ENCODE peak calls at places on chromosome 19, in ten cellular contexts. P is tibial artery, D is PC-3, R is breast epithelium, U is RWPE1, V is heart right ventricle, T is bronchial epithelial cell, G is transverse colon, Y is omental fat pad, W is heart left ventricle. N is an unnamed sample.

GRCh38 chr19:56639217-56639616 is 3.7 kb upstream of the SMIM17 start:
- DNase-seq in P (no peak), D (peak; percentile 30), R (no peak), U (no peak), V (no peak), T (no peak), G (no peak), Y (no peak), W (no peak), N (no peak)

GRCh38 chr19:16197188-16197621 is 506 bp upstream of the AP1M1 start:
- DNase-seq in P (peak; percentile 42), D (peak; percentile 82), R (no peak), U (peak; percentile 76), V (no peak), T (peak; percentile 61), G (no peak), Y (no peak), W (no peak), N (no peak)

GRCh38 chr19:44734357-44734756 is 14.2 kb upstream of the BCL3 start:
- DNase-seq in P (no peak), D (no peak), R (no peak), U (no peak), V (no peak), T (no peak), G (no peak), Y (no peak), W (no peak), N (no peak)

GRCh38 chr19:51509823-51510660 is 8.4 kb upstream of the SIGLEC12 start:
- DNase-seq in P (no peak), D (no peak), R (no peak), U (no peak), V (no peak), T (no peak), G (no peak), Y (no peak), W (no peak), N (no peak)

GRCh38 chr19:2207991-2208860 is 27.9 kb downstream of the PLEKHJ1 start:
- DNase-seq in P (peak; percentile 77), D (no peak), R (no peak), U (no peak), V (peak; percentile 67), T (peak; percentile 14), G (peak; percentile 63), Y (no peak), W (peak; percentile 66), N (no peak)

GRCh38 chr19:15187026-15188007 is 13.5 kb downstream of the NOTCH3 start:
- DNase-seq in P (no peak), D (peak; percentile 19), R (no peak), U (no peak), V (no peak), T (no peak), G (no peak), Y (no peak), W (no peak), N (no peak)

GRCh38 chr19:51258761-51259160 is 7.9 kb downstream of the SIGLECL1 start:
- DNase-seq in P (no peak), D (no peak), R (no peak), U (no peak), V (no peak), T (no peak), G (no peak), Y (no peak), W (no peak), N (no peak)

GRCh38 chr19:34066007-34066656 is 106.2 kb upstream of the LSM14A start:
- DNase-seq in P (no peak), D (no peak), R (no peak), U (no peak), V (no peak), T (no peak), G (no peak), Y (no peak), W (no peak), N (no peak)

GRCh38 chr19:7679771-7680605 is 645 bp upstream of the TRAPPC5 start:
- DNase-seq in P (no peak), D (no peak), R (no peak), U (no peak), V (no peak), T (no peak), G (no peak), Y (no peak), W (no peak), N (no peak)

GRCh38 chr19:7676854-7677253 is at the start of gene MCEMP1:
- DNase-seq in P (no peak), D (no peak), R (no peak), U (no peak), V (no peak), T (no peak), G (no peak), Y (no peak), W (no peak), N (no peak)

GRCh38 chr19:7677664-7678311 is 898 bp downstream of the MCEMP1 start:
- DNase-seq in P (no peak), D (no peak), R (no peak), U (no peak), V (no peak), T (no peak), G (no peak), Y (no peak), W (no peak), N (no peak)

GRCh38 chr19:7680606-7681335 is at the start of gene TRAPPC5:
- DNase-seq in P (peak; percentile 77), D (peak; percentile 93), R (peak; percentile 83), U (peak; percentile 80), V (peak; percentile 84), T (peak; percentile 42), G (peak; percentile 89), Y (peak; percentile 70), W (peak; percentile 84), N (peak; percentile 85)

DNA sequence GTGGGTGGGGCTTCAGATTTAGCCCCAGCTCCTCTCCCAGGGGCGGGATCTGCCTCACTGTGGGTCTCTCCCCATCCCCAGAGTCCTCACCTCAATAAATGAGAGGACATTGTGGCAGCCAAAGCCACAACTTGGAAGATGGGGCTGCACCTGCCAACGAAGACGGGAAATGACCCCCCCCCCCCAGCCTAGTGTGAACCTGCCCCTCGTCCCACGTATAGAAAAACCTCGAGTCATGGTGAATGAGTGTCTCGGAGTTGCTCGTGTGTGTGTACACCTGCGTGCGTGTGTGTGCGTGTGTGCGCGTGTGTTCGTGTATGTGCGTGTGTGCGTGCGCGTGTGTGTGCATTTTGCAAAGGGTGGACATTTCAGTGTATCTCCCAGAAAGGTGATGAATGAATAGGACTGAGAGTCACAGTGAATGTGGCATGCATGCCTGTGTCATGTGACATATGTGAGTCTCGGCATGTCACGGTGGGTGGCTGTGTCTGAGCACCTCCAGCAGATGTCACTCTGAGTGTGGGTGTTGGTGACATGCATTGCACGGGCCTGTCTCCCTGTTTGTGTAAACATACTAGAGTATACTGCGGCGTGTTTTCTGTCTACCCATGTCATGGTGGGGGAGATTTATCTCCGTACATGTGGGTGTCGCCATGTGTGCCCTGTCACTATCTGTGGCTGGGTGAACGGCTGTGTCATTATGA is 1.5 kb upstream of the TRAPPC5 start:
- DNase-seq in P (no peak), D (peak; percentile 55), R (no peak), U (no peak), V (no peak), T (peak; percentile 6), G (peak; percentile 43), Y (no peak), W (no peak), N (no peak)
- TF ChIP-seq CTCF in P (no peak), D (peak; percentile 57), R (no peak), U (peak; percentile 11), V (no peak), T (no peak), G (no peak), Y (no peak), W (peak; percentile 6), N (no peak)

GRCh38 chr19:47363758-47364529 is 14.8 kb downstream of the DHX34 start:
- DNase-seq in P (no peak), D (no peak), R (no peak), U (no peak), V (no peak), T (peak; percentile 66), G (no peak), Y (no peak), W (no peak), N (no peak)

GRCh38 chr19:47356900-47357299 is 7.8 kb downstream of the DHX34 start:
- DNase-seq in P (no peak), D (peak; percentile 26), R (no peak), U (no peak), V (no peak), T (no peak), G (no peak), Y (no peak), W (no peak), N (no peak)

GRCh38 chr19:47362321-47362720 is 13.2 kb downstream of the DHX34 start:
- DNase-seq in P (no peak), D (no peak), R (no peak), U (no peak), V (no peak), T (no peak), G (no peak), Y (no peak), W (no peak), N (no peak)

GRCh38 chr19:47353307-47353712 is 4.2 kb downstream of the DHX34 start:
- DNase-seq in P (no peak), D (no peak), R (no peak), U (no peak), V (peak; percentile 41), T (no peak), G (peak; percentile 74), Y (no peak), W (peak; percentile 36), N (no peak)

DNA sequence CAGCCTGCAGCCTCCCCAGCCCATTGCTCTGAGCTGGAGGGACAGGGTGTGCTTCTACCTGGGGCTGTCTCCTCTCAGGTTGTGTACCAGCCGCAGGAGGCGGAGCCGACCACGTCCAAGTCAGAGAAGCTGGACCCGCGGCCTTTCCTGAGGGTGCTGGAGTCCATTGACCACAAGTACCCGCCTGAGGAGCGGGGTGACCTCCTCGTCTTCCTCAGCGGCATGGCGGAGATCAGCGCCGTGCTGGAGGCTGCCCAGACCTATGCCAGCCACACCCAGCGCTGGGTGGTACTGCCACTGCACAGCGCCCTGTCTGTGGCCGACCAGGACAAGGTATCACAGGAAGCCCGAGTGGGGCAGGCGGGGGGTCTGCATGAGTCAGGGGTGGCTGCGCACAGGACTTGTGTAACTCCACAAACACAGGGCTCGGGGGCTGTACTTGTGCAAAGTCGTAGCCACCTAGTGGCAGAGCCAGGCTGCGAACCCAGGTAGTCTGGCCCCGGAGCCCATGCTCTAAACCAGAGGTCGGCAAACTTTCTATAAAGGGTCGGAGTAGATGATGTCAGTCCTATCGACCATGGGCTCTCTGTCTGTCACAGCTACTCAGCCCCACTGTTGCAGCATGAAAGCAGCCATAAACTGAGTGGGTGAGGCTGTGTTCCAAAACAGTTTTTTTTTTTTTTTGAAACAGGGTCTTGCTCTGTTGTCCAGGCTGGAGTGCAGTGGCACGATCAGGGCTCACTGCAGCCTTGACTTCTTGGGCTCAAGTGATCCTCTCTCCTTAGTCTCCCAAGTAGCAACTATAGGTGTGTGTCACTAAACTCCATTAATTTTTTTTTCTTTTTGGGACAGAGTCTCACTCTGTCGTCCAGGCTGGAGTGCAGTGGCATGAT is 8.9 kb downstream of the DHX34 start:
- DNase-seq in P (no peak), D (no peak), R (no peak), U (no peak), V (no peak), T (no peak), G (no peak), Y (no peak), W (no peak), N (no peak)
- TF ChIP-seq CTCF in P (no peak), D (peak; percentile 52), R (no peak), U (no peak), V (no peak), T (peak; percentile 11), G (no peak), Y (no peak), W (no peak), N (peak; percentile 31)

GRCh38 chr19:19758164-19758563 is 25.3 kb upstream of the ZNF14 start:
- DNase-seq in P (no peak), D (no peak), R (no peak), U (no peak), V (no peak), T (no peak), G (no peak), Y (no peak), W (no peak), N (no peak)
- TF ChIP-seq CTCF in P (no peak), D (no peak), R (no peak), U (no peak), V (no peak), T (no peak), G (no peak), Y (no peak), W (no peak), N (no peak)

DNA sequence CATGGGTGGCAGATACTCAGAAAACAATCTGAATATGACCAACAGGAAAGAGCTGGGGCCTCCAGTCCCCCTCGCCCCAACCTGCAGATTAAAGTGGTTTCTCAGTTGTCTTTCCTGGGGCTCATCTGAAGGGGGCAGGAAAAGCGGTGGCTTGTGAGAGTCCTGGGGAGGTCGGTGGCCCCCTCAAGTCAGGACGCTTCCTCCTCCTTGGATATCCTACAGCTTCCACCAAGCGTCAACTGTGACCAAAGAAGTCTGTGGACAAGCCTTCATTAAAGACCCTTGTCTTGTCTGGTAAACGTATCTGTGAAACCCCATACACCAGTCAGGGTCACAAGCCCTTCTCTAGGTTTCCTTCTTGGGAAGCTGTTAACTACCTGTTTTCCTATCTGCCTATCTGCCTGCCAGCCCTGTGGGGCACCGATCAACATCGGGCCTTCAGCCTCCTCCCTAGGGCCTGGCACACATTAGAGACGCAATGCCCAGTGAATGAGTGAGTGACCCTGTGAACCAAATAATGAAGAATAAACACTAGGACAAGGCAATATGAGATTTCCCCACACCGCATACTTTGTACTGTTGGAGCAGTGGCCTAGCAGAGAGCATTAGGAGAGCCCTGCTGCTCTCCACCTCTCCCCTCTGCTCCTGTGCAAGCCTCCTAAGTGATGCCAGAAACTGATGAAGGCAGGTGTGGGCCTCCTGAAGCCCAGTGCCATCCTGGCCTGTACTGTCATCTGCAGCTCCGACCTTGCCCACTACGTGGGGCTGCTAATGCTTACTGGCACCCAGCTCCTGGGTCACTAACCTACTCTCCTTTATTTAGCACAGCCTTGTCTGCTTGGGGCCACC is 1317.8 kb downstream of the UQCRFS1 start:
- DNase-seq in P (no peak), D (no peak), R (no peak), U (no peak), V (no peak), T (no peak), G (no peak), Y (no peak), W (no peak), N (no peak)
- TF ChIP-seq CTCF in P (no peak), D (no peak), R (no peak), U (no peak), V (no peak), T (no peak), G (no peak), Y (no peak), W (no peak), N (no peak)